ENCODE peak calls at places on chromosomes 2 and 18, in eight cellular contexts. One of them, this sample, is unnamed.

GRCh38 chr2:120963997-120964396 is 228.3 kb downstream of the GLI2 start:
- DNase-seq in spleen: no peak
- DNase-seq in heart left ventricle: no peak
- DNase-seq in Peyer's patch: no peak
- DNase-seq in IMR-90: peak; percentile 60
- DNase-seq in breast epithelium: no peak
- DNase-seq in A549: no peak
- DNase-seq in uterus: no peak
- DNase-seq in this sample: peak; percentile 29

GRCh38 chr2:56191617-56192016 is 7.8 kb downstream of the CCDC85A start:
- DNase-seq in A549: peak; percentile 71
- DNase-seq in spleen: no peak
- DNase-seq in uterus: no peak
- DNase-seq in IMR-90: peak; percentile 4
- DNase-seq in breast epithelium: no peak
- DNase-seq in Peyer's patch: no peak
- DNase-seq in heart left ventricle: peak; percentile 28
- DNase-seq in this sample: peak; percentile 32

GRCh38 chr2:202278944-202279343 is 13.4 kb downstream of the NOP58 start:
- DNase-seq in spleen: no peak
- DNase-seq in Peyer's patch: no peak
- DNase-seq in breast epithelium: no peak
- DNase-seq in IMR-90: peak; percentile 78
- DNase-seq in uterus: no peak
- DNase-seq in A549: peak; percentile 67
- DNase-seq in heart left ventricle: no peak
- DNase-seq in this sample: no peak

GRCh38 chr2:132416080-132416911 is at the start of gene GPR39:
- DNase-seq in IMR-90: peak; percentile 96
- DNase-seq in Peyer's patch: peak; percentile 19
- DNase-seq in A549: peak; percentile 97
- DNase-seq in spleen: no peak
- DNase-seq in uterus: peak; percentile 28
- DNase-seq in breast epithelium: peak; percentile 56
- DNase-seq in heart left ventricle: peak; percentile 63
- DNase-seq in this sample: peak; percentile 88

GRCh38 chr2:46173636-46174253 is 123.5 kb upstream of the EPAS1 start:
- DNase-seq in IMR-90: no peak
- DNase-seq in Peyer's patch: no peak
- DNase-seq in breast epithelium: no peak
- DNase-seq in heart left ventricle: no peak
- DNase-seq in uterus: no peak
- DNase-seq in spleen: peak; percentile 25
- DNase-seq in A549: no peak
- DNase-seq in this sample: no peak

GRCh38 chr2:223214721-223215120 is 162.7 kb downstream of the KCNE4 start:
- DNase-seq in breast epithelium: no peak
- DNase-seq in spleen: no peak
- DNase-seq in IMR-90: no peak
- DNase-seq in uterus: no peak
- DNase-seq in Peyer's patch: no peak
- DNase-seq in heart left ventricle: no peak
- DNase-seq in A549: no peak
- DNase-seq in this sample: no peak

GRCh38 chr2:164770421-164770916 is 71.2 kb downstream of the COBLL1 start:
- DNase-seq in spleen: no peak
- DNase-seq in A549: no peak
- DNase-seq in Peyer's patch: no peak
- DNase-seq in IMR-90: no peak
- DNase-seq in breast epithelium: no peak
- DNase-seq in heart left ventricle: no peak
- DNase-seq in uterus: no peak
- DNase-seq in this sample: no peak

GRCh38 chr2:37711308-37711731 is 39.9 kb upstream of the CDC42EP3 start:
- DNase-seq in uterus: no peak
- DNase-seq in IMR-90: peak; percentile 91
- DNase-seq in A549: peak; percentile 45
- DNase-seq in spleen: peak; percentile 76
- DNase-seq in Peyer's patch: peak; percentile 44
- DNase-seq in heart left ventricle: no peak
- DNase-seq in breast epithelium: no peak
- DNase-seq in this sample: peak; percentile 66

GRCh38 chr2:121387591-121388325 is 102.8 kb upstream of the TFCP2L1 start:
- DNase-seq in Peyer's patch: no peak
- DNase-seq in A549: no peak
- DNase-seq in IMR-90: peak; percentile 28
- DNase-seq in heart left ventricle: no peak
- DNase-seq in spleen: no peak
- DNase-seq in breast epithelium: no peak
- DNase-seq in uterus: no peak
- DNase-seq in this sample: no peak

GRCh38 chr2:207960090-207960489 is 65.2 kb downstream of the PLEKHM3 start:
- DNase-seq in uterus: no peak
- DNase-seq in spleen: no peak
- DNase-seq in heart left ventricle: no peak
- DNase-seq in Peyer's patch: no peak
- DNase-seq in IMR-90: no peak
- DNase-seq in A549: no peak
- DNase-seq in breast epithelium: no peak
- DNase-seq in this sample: no peak

GRCh38 chr2:81171447-81171846 is 866.9 kb upstream of the LRRTM1 start:
- DNase-seq in heart left ventricle: no peak
- DNase-seq in uterus: no peak
- DNase-seq in spleen: no peak
- DNase-seq in breast epithelium: no peak
- DNase-seq in IMR-90: no peak
- DNase-seq in A549: no peak
- DNase-seq in Peyer's patch: no peak
- DNase-seq in this sample: no peak

GRCh38 chr18:62720048-62720447 is 4.7 kb downstream of the PHLPP1 start:
- DNase-seq in Peyer's patch: no peak
- DNase-seq in heart left ventricle: no peak
- DNase-seq in breast epithelium: no peak
- DNase-seq in IMR-90: no peak
- DNase-seq in uterus: no peak
- DNase-seq in A549: no peak
- DNase-seq in spleen: no peak
- DNase-seq in this sample: no peak

GRCh38 chr18:9787716-9788115 is 79.6 kb downstream of the RAB31 start:
- DNase-seq in breast epithelium: no peak
- DNase-seq in uterus: no peak
- DNase-seq in IMR-90: peak; percentile 48
- DNase-seq in A549: no peak
- DNase-seq in Peyer's patch: no peak
- DNase-seq in heart left ventricle: no peak
- DNase-seq in spleen: no peak
- DNase-seq in this sample: no peak

GRCh38 chr2:240603081-240603835 is 16.7 kb downstream of the CAPN10 start:
- DNase-seq in Peyer's patch: no peak
- DNase-seq in IMR-90: no peak
- DNase-seq in spleen: peak; percentile 70
- DNase-seq in A549: no peak
- DNase-seq in breast epithelium: no peak
- DNase-seq in uterus: peak; percentile 9
- DNase-seq in heart left ventricle: no peak
- DNase-seq in this sample: no peak

GRCh38 chr2:240601061-240601830 is 14.7 kb downstream of the CAPN10 start:
- DNase-seq in heart left ventricle: no peak
- DNase-seq in IMR-90: no peak
- DNase-seq in breast epithelium: no peak
- DNase-seq in uterus: peak; percentile 10
- DNase-seq in spleen: peak; percentile 72
- DNase-seq in Peyer's patch: no peak
- DNase-seq in A549: no peak
- DNase-seq in this sample: no peak

GRCh38 chr2:240602266-240603050 is 15.9 kb downstream of the CAPN10 start:
- DNase-seq in uterus: peak; percentile 11
- DNase-seq in heart left ventricle: no peak
- DNase-seq in A549: no peak
- DNase-seq in Peyer's patch: no peak
- DNase-seq in IMR-90: no peak
- DNase-seq in breast epithelium: no peak
- DNase-seq in spleen: peak; percentile 63
- DNase-seq in this sample: no peak

GRCh38 chr2:240600451-240600961 is 14.0 kb downstream of the CAPN10 start:
- DNase-seq in uterus: peak; percentile 10
- DNase-seq in spleen: peak; percentile 63
- DNase-seq in Peyer's patch: no peak
- DNase-seq in heart left ventricle: no peak
- DNase-seq in IMR-90: no peak
- DNase-seq in A549: no peak
- DNase-seq in breast epithelium: no peak
- DNase-seq in this sample: no peak

DNA sequence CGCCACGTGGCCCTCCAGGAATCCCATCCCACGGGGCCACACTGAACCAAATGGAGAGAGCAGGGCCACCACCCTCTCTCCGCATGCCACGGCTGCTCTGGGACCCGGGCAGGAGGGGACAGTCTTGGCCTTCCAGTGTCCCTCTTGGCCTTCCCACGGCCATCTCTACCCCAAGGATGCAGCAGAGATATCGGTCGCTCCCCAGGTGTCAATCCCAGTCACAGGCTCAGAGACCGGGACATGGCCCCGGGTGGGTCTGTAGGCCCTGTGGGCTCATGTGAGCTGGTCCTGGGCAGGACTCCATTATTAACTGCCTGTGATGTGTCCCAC is 15.3 kb downstream of the CAPN10 start:
- DNase-seq in breast epithelium: no peak
- DNase-seq in Peyer's patch: no peak
- DNase-seq in heart left ventricle: no peak
- DNase-seq in A549: no peak
- DNase-seq in IMR-90: no peak
- DNase-seq in uterus: no peak
- DNase-seq in spleen: peak; percentile 66
- DNase-seq in this sample: no peak
- TF ChIP-seq POLR2A in breast epithelium: no peak
- TF ChIP-seq POLR2A in Peyer's patch: no peak
- TF ChIP-seq POLR2A in heart left ventricle: no peak
- TF ChIP-seq POLR2A in A549: no peak
- TF ChIP-seq POLR2A in IMR-90: no peak
- TF ChIP-seq POLR2A in uterus: no peak
- TF ChIP-seq POLR2A in spleen: no peak
- TF ChIP-seq POLR2A in this sample: no peak

DNA sequence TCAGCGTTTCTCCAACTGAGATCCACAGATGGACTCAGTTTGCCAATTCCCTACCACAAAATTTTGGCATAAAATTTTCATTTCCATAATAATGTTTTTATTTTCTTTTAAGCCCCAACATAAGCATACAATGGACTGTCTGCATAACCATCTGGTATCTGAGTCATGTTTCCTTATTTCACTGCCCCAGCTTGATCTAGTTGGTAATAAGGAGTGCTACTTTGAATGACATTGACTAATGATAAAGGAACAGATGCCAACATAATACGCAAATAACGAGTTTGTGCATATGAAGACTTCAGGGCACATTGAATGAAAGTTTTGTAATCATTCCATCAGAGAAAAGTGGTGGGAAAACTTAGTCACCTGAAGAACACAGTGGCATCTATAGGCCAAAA is 8.8 kb upstream of the MBD2 start:
- DNase-seq in spleen: no peak
- DNase-seq in A549: no peak
- DNase-seq in uterus: no peak
- DNase-seq in breast epithelium: no peak
- DNase-seq in IMR-90: no peak
- DNase-seq in Peyer's patch: no peak
- DNase-seq in heart left ventricle: no peak
- DNase-seq in this sample: no peak
- TF ChIP-seq POLR2A in spleen: no peak
- TF ChIP-seq POLR2A in A549: no peak
- TF ChIP-seq POLR2A in uterus: no peak
- TF ChIP-seq POLR2A in breast epithelium: no peak
- TF ChIP-seq POLR2A in IMR-90: no peak
- TF ChIP-seq POLR2A in Peyer's patch: no peak
- TF ChIP-seq POLR2A in heart left ventricle: no peak
- TF ChIP-seq POLR2A in this sample: no peak

DNA sequence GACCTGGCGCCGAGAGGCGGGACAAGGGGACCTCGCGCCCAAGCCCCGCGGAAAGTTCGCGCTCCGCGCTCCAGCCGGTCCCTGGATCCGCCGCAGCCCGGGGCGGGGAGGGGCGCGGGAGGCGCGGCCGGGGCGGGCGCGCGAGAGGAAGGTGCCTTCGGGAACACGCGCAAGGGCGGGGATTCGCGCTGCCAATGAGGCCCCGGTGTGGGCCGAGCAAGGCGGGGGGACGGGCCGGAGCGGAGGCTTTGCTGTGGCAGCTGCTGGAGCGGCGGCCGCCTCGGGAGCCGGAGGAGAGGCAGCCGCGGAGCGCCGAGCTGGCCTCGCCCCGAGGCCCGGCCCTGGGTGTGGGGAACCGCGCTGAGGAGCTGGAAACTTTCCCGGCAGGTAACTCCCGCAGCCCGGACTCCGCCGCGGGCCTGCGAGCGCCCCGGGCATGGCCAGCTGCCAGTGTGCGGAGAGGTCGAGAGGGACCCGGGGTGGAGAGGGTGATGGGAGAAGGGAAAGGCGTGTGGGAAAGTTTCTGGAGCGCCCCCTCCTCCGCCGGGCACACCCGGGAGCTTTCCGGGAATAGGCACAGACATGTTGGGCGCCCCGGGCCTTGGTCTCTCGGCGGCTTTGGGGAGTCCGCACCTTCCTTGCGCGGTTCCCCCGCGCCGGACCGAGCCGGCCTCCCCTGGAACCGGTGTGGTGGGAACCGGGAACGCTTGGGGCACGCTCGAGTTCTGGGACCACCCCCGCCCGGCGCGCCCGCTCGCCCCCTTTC is at the start of gene TANC1:
- DNase-seq in heart left ventricle: peak; percentile 97
- DNase-seq in Peyer's patch: peak; percentile 31
- DNase-seq in A549: peak; percentile 90
- DNase-seq in uterus: peak; percentile 95
- DNase-seq in breast epithelium: peak; percentile 94
- DNase-seq in spleen: peak; percentile 91
- DNase-seq in IMR-90: peak; percentile 90
- DNase-seq in this sample: peak; percentile 65
- TF ChIP-seq POLR2A in heart left ventricle: peak; percentile 57
- TF ChIP-seq POLR2A in Peyer's patch: peak; percentile 97
- TF ChIP-seq POLR2A in A549: peak; percentile 71
- TF ChIP-seq POLR2A in uterus: peak; percentile 97
- TF ChIP-seq POLR2A in breast epithelium: peak; percentile 48
- TF ChIP-seq POLR2A in spleen: no peak
- TF ChIP-seq POLR2A in IMR-90: peak; percentile 88
- TF ChIP-seq POLR2A in this sample: peak; percentile 86

DNA sequence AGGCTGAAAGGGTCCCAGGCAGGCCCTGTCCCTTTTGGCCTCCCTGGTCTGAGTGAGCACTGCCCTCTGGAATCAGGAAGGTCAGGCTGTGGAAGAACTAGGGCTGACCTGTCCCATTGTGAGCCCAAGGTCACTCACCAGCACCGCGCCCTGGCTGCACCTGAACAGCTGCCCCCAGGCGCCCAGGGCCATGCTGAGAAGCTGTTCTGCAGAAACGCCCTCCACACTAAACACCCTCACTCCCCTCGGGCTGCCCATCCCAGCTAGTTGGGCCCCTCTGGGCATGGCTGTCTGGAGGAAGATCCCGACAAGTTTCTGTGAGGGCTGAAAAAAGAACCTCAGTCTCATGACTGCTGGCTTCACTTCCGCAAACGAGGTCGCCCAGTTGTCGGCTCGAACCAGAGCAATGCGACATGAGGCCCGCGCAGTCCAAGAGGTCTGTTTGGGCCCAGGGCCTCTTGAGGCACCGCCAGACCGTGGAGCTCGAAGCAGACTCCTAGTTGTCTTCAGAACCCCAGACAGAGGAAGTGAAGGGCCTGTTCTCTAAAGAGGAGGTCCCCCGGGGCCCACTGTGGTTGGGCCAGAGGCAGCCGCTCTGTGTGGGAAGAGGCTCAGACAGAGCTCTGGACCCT is 64.4 kb downstream of the INPP5D start:
- DNase-seq in uterus: no peak
- DNase-seq in breast epithelium: no peak
- DNase-seq in IMR-90: no peak
- DNase-seq in heart left ventricle: no peak
- DNase-seq in Peyer's patch: peak; percentile 84
- DNase-seq in spleen: peak; percentile 92
- DNase-seq in A549: no peak
- DNase-seq in this sample: no peak
- TF ChIP-seq POLR2A in uterus: no peak
- TF ChIP-seq POLR2A in breast epithelium: no peak
- TF ChIP-seq POLR2A in IMR-90: no peak
- TF ChIP-seq POLR2A in heart left ventricle: no peak
- TF ChIP-seq POLR2A in Peyer's patch: no peak
- TF ChIP-seq POLR2A in spleen: no peak
- TF ChIP-seq POLR2A in A549: no peak
- TF ChIP-seq POLR2A in this sample: no peak

This sample was measured in H54.